ENCODE peak calls at places on chromosomes 11 and 22, in six cellular contexts. C, A, G, O, E and S are unnamed samples.
A peak's percentile ranks its signal among the peaks of the same experiment; 100 is the strongest.

GRCh38 chr11:62108017-62108750 is 15.6 kb upstream of the INCENP start:
- DNase-seq in O (no peak), E (no peak), A (peak; percentile 18), C (peak; percentile 60), G (no peak), S (peak; percentile 31)

GRCh38 chr11:31798057-31799035 is 12.8 kb downstream of the PAX6 start:
- DNase-seq in C (no peak), O (no peak), G (no peak), A (no peak), E (peak; percentile 86), S (no peak)

GRCh38 chr11:107696140-107696539 is 15.7 kb downstream of the SLN start:
- DNase-seq in O (no peak), E (no peak), C (no peak), A (no peak), G (no peak), S (no peak)

GRCh38 chr22:45877036-45877380 is 100.0 kb downstream of the WNT7B start:
- DNase-seq in E (no peak), O (no peak), A (no peak), C (no peak), G (no peak), S (no peak)

GRCh38 chr22:26852176-26852575 is 194.8 kb downstream of the MIAT start:
- DNase-seq in G (no peak), O (no peak), A (no peak), C (no peak), E (peak; percentile 85), S (no peak)

GRCh38 chr11:46612326-46612725 is 4.7 kb downstream of the HARBI1 start:
- DNase-seq in E (no peak), O (no peak), G (no peak), C (no peak), A (no peak), S (no peak)

GRCh38 chr11:61429346-61429690 is 457 bp downstream of the CPSF7 start:
- DNase-seq in C (peak; percentile 75), E (peak; percentile 79), A (peak; percentile 29), G (peak; percentile 49), O (no peak), S (peak; percentile 75)

GRCh38 chr11:129265125-129265788 is 73.1 kb upstream of the ARHGAP32 start:
- DNase-seq in A (no peak), E (no peak), O (no peak), G (no peak), C (no peak), S (no peak)

GRCh38 chr11:127259118-127259517 is 258.5 kb upstream of the KIRREL3 start:
- DNase-seq in C (no peak), G (no peak), O (no peak), A (no peak), E (no peak), S (no peak)

GRCh38 chr22:26756675-26757293 is 99.4 kb downstream of the MIAT start:
- DNase-seq in G (no peak), A (peak; percentile 22), C (peak; percentile 82), E (peak; percentile 73), O (peak; percentile 34), S (no peak)

GRCh38 chr11:120208012-120208441 is 2.8 kb upstream of the OAF start:
- DNase-seq in O (no peak), C (no peak), G (no peak), E (no peak), A (no peak), S (no peak)

GRCh38 chr11:75263944-75264349 is 23.4 kb downstream of the TPBGL start:
- DNase-seq in A (no peak), G (no peak), E (no peak), C (no peak), O (no peak), S (no peak)

GRCh38 chr11:26753738-26754504 is 32.1 kb upstream of the SLC5A12 start:
- DNase-seq in O (no peak), E (peak; percentile 37), C (peak; percentile 41), A (no peak), G (no peak), S (no peak)

GRCh38 chr11:43327987-43328386 is 16.2 kb downstream of the API5 start:
- DNase-seq in O (no peak), C (no peak), G (no peak), A (no peak), E (no peak), S (no peak)

GRCh38 chr11:119100960-119101349 is 698 bp downstream of the DPAGT1 start:
- DNase-seq in A (no peak), O (no peak), G (no peak), E (peak; percentile 36), C (no peak), S (no peak)